ENCODE peak calls at places on chromosomes 16 and 17, in eight cellular contexts. Z is sigmoid colon, E is transverse colon, W is ovary, R is A549, V is tibial nerve, T is stomach, L is GM12878. F is an unnamed sample.

GRCh38 chr17:67239597-67239996 is 5.4 kb downstream of the HELZ start:
- DNase-seq in Z (no peak), E (no peak), W (no peak), R (no peak), V (no peak), T (no peak), L (no peak), F (no peak)

GRCh38 chr17:29078183-29079045 is 35.5 kb downstream of the PIPOX start:
- DNase-seq in Z (no peak), E (no peak), W (no peak), R (no peak), V (no peak), T (no peak), L (no peak), F (no peak)

GRCh38 chr16:66274335-66275110 is 92.0 kb upstream of the CDH5 start:
- DNase-seq in Z (peak; percentile 34), E (no peak), W (no peak), R (peak; percentile 33), V (no peak), T (no peak), L (no peak), F (no peak)

GRCh38 chr17:40121191-40121885 is 433 bp upstream of the MSL1 start:
- DNase-seq in Z (peak; percentile 83), E (peak; percentile 59), W (peak; percentile 77), R (peak; percentile 71), V (peak; percentile 23), T (no peak), L (no peak), F (no peak)

GRCh38 chr16:15906439-15906838 is 18.0 kb upstream of the CEP20 start:
- DNase-seq in Z (peak; percentile 46), E (no peak), W (no peak), R (no peak), V (no peak), T (no peak), L (no peak), F (no peak)

GRCh38 chr16:81642107-81642436 is 137.0 kb upstream of the PLCG2 start:
- DNase-seq in Z (no peak), E (no peak), W (no peak), R (no peak), V (no peak), T (no peak), L (no peak), F (no peak)

GRCh38 chr17:27751166-27751565 is 49.2 kb downstream of the NOS2 start:
- DNase-seq in Z (no peak), E (no peak), W (no peak), R (no peak), V (no peak), T (no peak), L (no peak), F (no peak)

GRCh38 chr17:1648582-1649115 is 1.0 kb downstream of the RILP start:
- DNase-seq in Z (peak; percentile 97), E (peak; percentile 96), W (peak; percentile 96), R (peak; percentile 88), V (peak; percentile 90), T (peak; percentile 97), L (peak; percentile 58), F (peak; percentile 96)

GRCh38 chr16:56736476-56736875 is 6.5 kb downstream of the NUP93 start:
- DNase-seq in Z (no peak), E (no peak), W (no peak), R (no peak), V (no peak), T (no peak), L (no peak), F (no peak)

GRCh38 chr17:18006495-18007239 is 32.3 kb downstream of the ATPAF2 start:
- DNase-seq in Z (no peak), E (no peak), W (no peak), R (no peak), V (no peak), T (no peak), L (no peak), F (no peak)

GRCh38 chr16:19375561-19376158 is 42.0 kb upstream of the TMC5 start:
- DNase-seq in Z (no peak), E (peak; percentile 40), W (peak; percentile 32), R (peak; percentile 73), V (peak; percentile 67), T (peak; percentile 46), L (peak; percentile 28), F (no peak)

GRCh38 chr17:13746379-13746778 is 144.7 kb upstream of the HS3ST3A1 start:
- DNase-seq in Z (no peak), E (no peak), W (no peak), R (no peak), V (no peak), T (no peak), L (no peak), F (peak; percentile 80)

DNA sequence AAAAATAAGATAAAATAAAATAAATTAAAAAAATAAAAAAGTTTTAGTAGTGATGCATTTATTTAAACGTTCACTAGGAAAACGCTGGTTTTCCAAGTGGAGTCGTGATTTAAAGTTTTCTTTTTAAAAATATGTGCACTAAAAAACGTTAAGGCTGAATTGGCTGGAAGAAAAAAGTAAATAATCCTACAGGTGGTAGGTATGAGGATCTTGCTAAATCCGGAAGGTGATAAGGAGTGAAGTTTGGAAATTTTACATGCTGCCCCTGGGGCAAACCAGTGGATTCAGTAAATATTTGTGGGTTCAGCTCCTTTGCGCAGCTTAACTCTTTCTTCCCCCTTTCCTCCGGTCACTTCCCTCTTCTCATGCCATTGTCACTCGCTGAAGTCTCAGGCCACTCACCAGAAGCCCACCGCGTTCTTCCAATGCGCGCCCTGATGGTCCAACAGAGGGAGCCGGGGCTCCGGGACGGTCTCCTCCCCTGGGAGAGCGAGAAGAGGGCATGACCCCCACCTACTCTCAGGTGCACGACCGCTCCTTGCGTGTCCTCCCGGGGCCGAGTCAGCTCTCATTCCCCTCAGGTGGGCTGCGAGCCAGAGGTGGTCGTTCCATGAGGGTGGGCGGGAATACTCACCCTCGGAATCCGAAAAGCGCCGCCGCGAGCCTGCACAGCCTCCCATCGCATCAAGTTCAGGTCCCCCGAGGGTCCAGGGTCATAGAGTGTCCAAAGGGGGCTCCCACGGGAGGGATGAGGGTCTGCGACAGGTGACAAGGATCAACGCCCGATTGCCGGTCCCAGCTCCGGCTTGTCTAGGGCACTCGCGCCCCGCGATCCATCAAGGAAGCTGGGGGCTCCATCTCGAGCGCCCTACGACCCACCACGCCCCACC is 549 bp downstream of the CLN3 start:
- DNase-seq in Z (peak; percentile 77), E (peak; percentile 53), W (peak; percentile 68), R (peak; percentile 43), V (peak; percentile 21), T (no peak), L (no peak), F (peak; percentile 94)
- TF ChIP-seq EP300 in Z (no peak), E (no peak), W (no peak), R (no peak), V (no peak), T (no peak), L (no peak), F (no peak)

DNA sequence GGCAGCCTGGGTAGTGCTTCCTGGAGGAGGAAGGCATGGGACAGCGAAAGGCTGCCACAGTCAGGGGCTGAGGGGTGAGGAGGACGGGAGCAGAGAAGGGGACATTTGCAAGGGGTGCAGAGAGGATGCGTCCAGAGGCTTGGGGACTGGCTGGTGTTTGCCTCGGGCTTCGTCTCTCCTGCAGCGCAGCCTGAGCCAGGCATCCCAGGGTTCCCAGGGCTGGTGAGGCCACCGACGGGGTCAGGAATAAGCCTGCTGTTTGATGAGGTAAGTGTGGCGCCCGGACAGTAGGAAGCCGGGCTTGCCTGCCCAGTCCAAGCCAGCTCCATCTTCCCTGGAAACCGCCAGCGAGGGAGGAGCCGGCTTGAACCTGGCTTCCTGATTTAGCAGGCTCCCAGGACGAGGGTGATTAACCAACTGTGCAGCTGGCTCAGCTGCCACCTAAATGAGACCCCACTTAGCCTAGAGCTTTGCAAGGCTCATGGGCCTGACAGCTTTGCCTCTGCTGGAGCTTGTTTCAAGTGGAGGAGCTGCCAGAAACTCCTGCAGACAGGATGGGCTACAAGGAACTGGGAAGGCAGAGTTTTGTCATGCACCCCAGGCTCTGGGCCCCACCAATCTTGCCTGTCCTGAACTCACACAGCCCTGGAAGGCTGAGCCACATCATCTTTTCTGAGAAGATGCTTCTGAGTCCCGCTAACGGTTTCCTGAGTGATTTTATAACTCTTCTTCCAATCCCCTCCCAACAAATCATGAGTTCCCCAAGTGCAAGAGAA is 47.6 kb downstream of the PITPNM3 start:
- DNase-seq in Z (peak; percentile 61), E (no peak), W (no peak), R (no peak), V (no peak), T (no peak), L (no peak), F (no peak)
- TF ChIP-seq EP300 in Z (no peak), E (no peak), W (no peak), R (no peak), V (no peak), T (no peak), L (no peak), F (no peak)

DNA sequence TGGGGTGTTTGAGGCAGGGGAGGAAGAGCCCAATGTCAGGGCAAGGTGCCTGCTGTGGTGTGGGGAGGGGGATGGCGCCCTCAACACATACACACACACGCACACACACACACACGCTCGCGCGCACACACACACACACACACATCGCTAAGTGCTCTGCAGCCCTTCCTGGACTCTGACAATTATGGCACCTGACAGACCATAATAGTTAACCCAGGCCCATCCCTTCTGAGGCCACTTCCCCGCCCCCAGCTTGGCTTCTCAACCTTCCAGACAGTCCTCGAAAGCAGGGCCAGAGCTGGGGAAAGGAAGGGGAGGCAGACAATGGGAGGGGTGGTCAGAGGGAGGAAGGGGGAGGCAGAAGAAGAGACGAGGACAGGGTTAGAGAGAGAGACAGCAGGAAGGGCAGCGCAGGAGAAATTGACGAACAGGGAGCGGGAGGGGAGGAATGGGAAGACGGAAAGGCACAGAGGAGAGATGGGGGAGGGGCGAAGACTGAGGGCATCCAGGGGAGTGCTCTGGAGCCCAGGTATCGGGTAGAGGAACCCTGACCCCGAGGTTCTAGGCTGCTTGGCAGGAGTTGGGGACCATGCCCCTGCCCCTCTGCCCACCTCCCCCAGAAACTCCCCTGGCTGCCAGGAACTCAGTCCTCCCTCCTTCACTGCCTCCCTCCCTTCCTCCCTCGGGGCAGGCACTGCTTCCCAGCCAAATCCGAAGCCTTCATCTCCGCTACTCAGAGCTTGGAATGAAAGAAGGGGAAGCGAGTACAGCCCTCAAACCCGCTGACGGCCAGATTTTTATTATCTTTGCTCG is 4.0 kb downstream of the SRCIN1 start:
- DNase-seq in Z (no peak), E (peak; percentile 82), W (no peak), R (peak; percentile 47), V (no peak), T (no peak), L (no peak), F (no peak)
- TF ChIP-seq EP300 in Z (no peak), E (no peak), W (no peak), R (no peak), V (no peak), T (no peak), L (no peak), F (no peak)

DNA sequence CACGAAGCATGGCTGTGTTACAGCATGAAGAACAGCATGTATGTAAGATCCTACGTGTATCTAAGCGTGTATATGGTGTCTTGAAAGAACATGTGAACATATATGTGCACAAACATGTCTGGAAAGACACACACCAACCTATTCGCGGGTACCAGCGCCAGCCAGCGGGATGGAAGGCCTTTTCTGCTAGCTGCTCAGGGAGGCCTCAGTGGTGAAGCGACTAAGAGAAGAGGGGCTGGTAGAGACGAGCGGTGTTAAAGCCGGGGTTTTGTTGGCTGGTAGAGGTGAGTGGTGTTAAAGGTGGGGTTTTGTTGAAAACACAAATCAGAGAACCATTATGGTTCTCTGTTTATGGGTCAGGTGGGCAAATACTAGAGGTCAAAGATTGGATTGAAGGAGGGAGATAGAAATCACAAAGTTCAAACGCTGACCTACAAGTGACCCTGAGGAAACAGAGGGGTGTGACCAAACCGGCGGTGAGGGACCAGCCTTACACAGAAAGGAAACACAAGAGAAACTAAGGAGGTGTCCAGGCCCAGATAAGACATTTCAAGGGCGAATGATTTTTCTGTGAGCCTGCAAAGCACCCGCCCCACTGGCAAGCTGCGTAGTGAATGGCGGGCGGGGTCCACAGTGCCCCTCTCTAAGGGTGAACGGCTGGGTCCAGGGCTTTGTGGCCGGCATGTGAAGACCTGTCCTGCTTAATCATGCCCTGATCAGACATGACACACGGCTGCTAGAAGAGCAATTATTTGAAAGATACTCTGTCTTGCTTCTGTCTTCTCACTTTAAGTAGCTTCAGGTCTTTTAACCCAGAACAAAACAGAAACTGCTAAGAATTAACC is 8.1 kb downstream of the ZCCHC14 start:
- DNase-seq in Z (no peak), E (no peak), W (no peak), R (no peak), V (no peak), T (peak; percentile 46), L (no peak), F (no peak)
- TF ChIP-seq EP300 in Z (no peak), E (no peak), W (no peak), R (no peak), V (no peak), T (no peak), L (no peak), F (no peak)

F was measured in esophagus muscularis mucosa.